ENCODE peak calls at places on chromosomes 4 and X, in seven cellular contexts. P, O, Q, Y, T, S and J are unnamed samples.

GRCh38 chr4:102427599-102427998 is 73.6 kb upstream of the NFKB1 start:
- DNase-seq in Q (no peak), S (no peak), T (no peak), Y (no peak), P (no peak), O (no peak), J (no peak)

GRCh38 chr4:15355464-15355863 is 72.4 kb upstream of the C1QTNF7 start:
- DNase-seq in O (no peak), S (no peak), P (no peak), T (no peak), Y (no peak), Q (no peak), J (no peak)

GRCh38 chrX:48864210-48864609 is 28.8 kb upstream of the PCSK1N start:
- DNase-seq in P (no peak), S (peak), Q (no peak), T (no peak), Y (peak), O (no peak), J (no peak)

GRCh38 chrX:42289492-42290385 is 366.4 kb upstream of the CASK start:
- DNase-seq in Q (no peak), P (no peak), T (no peak), O (no peak), S (no peak), Y (no peak), J (no peak)

GRCh38 chrX:72652132-72652531 is 62.0 kb downstream of the PHKA1 start:
- DNase-seq in Q (no peak), Y (no peak), S (no peak), T (no peak), P (no peak), O (no peak), J (no peak)

GRCh38 chr4:89196745-89197144 is 85.4 kb downstream of the TIGD2 start:
- DNase-seq in Y (no peak), T (no peak), O (no peak), P (no peak), Q (no peak), S (no peak), J (no peak)

GRCh38 chr4:3338321-3338838 is 45.6 kb downstream of the RGS12 start:
- DNase-seq in P (no peak), Y (no peak), S (no peak), Q (no peak), O (no peak), T (no peak), J (no peak)

GRCh38 chr4:2243682-2244380 is 1.9 kb upstream of the HAUS3 start:
- DNase-seq in O (peak), P (no peak), S (peak), Y (peak), T (no peak), Q (no peak), J (no peak)

GRCh38 chr4:86235549-86235948 is 124.3 kb downstream of the MAPK10 start:
- DNase-seq in P (no peak), T (no peak), S (no peak), Q (no peak), Y (no peak), O (no peak), J (no peak)

GRCh38 chrX:35711281-35711680 is 86.9 kb upstream of the MAGEB16 start:
- DNase-seq in P (no peak), Q (no peak), Y (peak), S (no peak), T (no peak), O (no peak), J (no peak)

GRCh38 chr4:155974476-155974749 is 20.7 kb upstream of the CTSO start:
- DNase-seq in O (no peak), P (no peak), T (peak), S (no peak), Q (no peak), Y (no peak), J (no peak)

GRCh38 chrX:155235891-155236290 is 19.6 kb downstream of the VBP1 start:
- DNase-seq in P (no peak), Y (no peak), S (no peak), O (no peak), T (no peak), Q (no peak), J (no peak)

GRCh38 chrX:16970977-16971376 is 24.5 kb downstream of the REPS2 start:
- DNase-seq in P (no peak), S (no peak), Y (peak), T (no peak), Q (no peak), O (no peak), J (no peak)

DNA sequence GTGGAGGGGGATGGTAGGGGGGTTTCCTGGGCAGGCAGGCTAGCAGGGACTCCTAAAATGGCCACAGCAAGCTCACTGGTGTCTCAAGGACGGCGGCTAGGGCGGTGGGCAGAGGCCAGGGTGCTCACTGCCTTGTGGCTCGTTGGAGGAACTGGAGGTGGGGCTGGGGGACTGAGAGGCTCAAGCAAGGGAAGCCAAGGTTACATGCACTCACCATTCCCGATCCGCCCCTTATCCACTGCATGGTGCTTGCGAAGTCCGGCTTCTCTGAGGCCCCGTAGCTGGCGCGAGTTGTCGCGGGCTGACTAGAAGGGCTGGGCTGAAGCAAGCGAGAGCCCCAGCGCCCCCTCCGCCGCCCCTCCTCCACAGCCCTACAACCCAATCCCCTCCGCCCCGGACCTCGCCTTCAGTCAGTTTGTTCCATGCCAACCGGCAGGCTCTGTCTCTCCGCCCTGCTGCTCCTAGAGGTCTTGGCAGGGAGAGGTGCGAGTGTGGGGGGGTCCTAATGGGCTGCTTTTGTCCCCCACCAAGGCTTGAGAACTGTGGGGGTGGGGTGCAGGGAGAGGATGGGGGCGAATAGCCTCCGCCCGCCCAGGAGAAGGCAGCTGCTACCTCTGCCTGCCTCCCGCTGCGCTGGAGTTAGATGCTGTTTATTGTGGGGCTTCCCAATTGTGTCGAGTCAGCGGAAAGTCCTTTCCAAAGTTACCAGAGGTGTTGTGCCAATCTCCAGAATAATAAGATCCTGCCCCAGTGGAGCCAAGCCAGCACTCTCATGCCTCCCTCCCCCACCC is at the start of gene ARHGEF9:
- DNase-seq in P (no peak), Y (peak), Q (no peak), T (no peak), O (peak), S (no peak), J (no peak)
- H3K4me3 ChIP-seq in P (no peak), Y (peak), Q (peak), T (no peak), O (peak), S (no peak), J (peak)

DNA sequence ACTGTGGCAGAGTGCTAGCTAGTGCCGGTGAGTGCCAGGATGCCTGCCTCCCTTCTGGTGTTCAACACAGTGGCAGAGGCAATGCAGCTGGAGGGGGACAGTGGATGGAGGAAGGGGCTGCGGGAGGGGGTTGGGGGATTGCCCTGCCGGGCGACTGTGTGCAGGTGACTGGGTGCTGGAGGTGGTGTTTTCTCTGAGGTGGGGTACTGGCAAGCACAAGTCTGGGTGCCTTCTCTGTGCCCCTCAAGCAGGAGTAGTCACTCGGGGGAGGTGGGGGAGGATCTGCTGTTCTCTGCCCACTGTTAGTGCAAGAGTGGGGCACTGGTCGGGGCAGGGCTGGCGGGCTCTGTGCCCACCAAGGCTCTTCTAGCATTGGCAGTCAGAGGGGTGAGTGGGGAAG is 10.3 kb upstream of the P2RY10 start:
- DNase-seq in P (no peak), Q (no peak), O (peak), S (no peak), T (no peak), Y (no peak), J (no peak)
- H3K27ac ChIP-seq in P (no peak), Q (no peak), O (no peak), S (no peak), T (no peak), Y (no peak), J (no peak)

GRCh38 chr4:27048350-27049100 is 187.9 kb downstream of the STIM2 start:
- DNase-seq in T (no peak), O (no peak), Y (peak), P (peak), Q (no peak), S (peak), J (no peak)
- H3K4me3 ChIP-seq in T (no peak), O (peak), Y (peak), P (no peak), Q (peak), S (no peak), J (no peak)

GRCh38 chr4:76339364-76339763 is 32.8 kb downstream of the STBD1 start:
- DNase-seq in Y (peak), P (no peak), T (no peak), Q (no peak), S (no peak), O (no peak), J (no peak)

DNA sequence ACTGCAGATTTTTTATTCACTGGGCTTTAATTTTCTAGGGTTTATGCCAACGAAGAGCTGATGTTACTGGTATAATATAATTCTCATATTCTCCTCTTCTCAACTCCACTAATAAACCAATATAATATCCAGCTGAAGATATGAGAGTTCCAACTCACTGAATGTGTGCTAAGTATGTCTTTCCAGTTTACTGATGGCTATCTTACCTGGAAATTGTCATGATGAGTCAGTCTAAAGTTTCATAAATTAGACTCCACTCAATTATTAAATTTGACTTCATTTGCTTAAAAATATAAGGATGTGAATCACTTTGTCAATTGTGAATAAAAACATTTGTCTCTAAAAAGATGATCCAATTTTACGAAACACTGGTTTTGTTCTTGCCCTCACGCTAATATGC is 28.4 kb downstream of the STBD1 start:
- DNase-seq in O (no peak), Q (no peak), Y (no peak), P (no peak), S (no peak), T (no peak), J (no peak)
- H3K27ac ChIP-seq in O (no peak), Q (no peak), Y (no peak), P (no peak), S (no peak), T (no peak), J (no peak)

GRCh38 chr4:16909245-16909644 is 10.8 kb upstream of the LDB2 start:
- DNase-seq in O (no peak), T (no peak), Y (no peak), P (no peak), S (no peak), Q (no peak), J (no peak)
- H3K4me3 ChIP-seq in O (no peak), T (no peak), Y (no peak), P (no peak), S (no peak), Q (no peak), J (no peak)

GRCh38 chrX:103733017-103733416 is 22.3 kb downstream of the TMEM31 start:
- DNase-seq in O (no peak), Y (no peak), P (no peak), S (no peak), T (no peak), Q (no peak), J (no peak)

GRCh38 chrX:103734125-103734760 is 23.5 kb downstream of the TMEM31 start:
- DNase-seq in Y (peak), Q (no peak), T (no peak), S (no peak), O (no peak), P (no peak), J (no peak)

GRCh38 chrX:103730147-103730546 is 19.4 kb downstream of the TMEM31 start:
- DNase-seq in O (no peak), S (no peak), Q (no peak), Y (peak), P (no peak), T (no peak), J (no peak)

GRCh38 chrX:103729015-103729414 is 18.3 kb downstream of the TMEM31 start:
- DNase-seq in T (no peak), O (no peak), S (no peak), Y (no peak), P (no peak), Q (no peak), J (no peak)

DNA sequence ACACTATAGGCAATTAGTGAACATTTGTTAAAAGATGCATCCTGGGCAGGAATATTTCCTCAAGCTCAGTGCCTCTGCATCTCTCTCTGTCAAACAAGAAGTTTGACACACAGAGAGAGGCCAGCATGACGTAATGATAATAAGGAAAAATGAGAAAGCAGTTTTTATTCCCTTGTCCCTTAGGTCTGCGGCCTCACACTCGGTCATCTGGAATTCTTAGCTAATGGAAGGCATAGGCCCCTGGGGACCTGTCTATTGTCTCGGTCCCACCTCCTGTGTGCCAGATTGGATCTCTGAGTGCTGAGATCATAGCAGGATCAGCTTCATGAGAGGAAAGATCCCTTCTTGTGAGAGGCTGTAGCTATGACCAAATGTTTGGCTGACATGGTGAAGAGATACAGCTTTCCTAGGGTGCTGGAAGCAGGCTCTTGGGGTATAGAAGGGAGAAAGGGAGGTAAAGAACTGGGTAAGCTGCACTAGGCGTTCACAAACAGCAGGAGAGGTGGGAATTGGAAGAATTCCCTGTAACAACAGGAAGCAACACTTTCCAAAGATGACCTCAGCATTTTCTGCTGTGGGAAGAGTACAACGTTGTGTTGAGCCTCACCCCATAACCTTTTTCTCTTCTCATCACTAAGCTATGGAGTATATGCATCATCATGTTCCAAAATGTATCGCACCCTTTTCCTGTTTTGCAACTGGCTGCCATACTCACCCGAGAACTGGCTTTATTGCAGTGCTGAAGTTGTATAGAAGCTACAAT is 20.2 kb downstream of the TMEM31 start:
- DNase-seq in Q (no peak), Y (peak), S (no peak), P (no peak), O (no peak), T (no peak), J (no peak)
- H3K27ac ChIP-seq in Q (no peak), Y (peak), S (no peak), P (no peak), O (peak), T (no peak), J (no peak)